ENCODE peak calls at places on chromosomes 5 and 9, in four cellular contexts. Z is effector memory CD4-positive, alpha-beta T cell; M is GM12864; H is breast epithelium. A is an unnamed sample.

GRCh38 chr5:73446631-73447233 is 1.8 kb downstream of the FOXD1 start:
- DNase-seq in Z (no peak), M (no peak), H (no peak), A (no peak)

GRCh38 chr9:136535070-136535469 is 10.8 kb downstream of the NOTCH1 start:
- DNase-seq in Z (no peak), M (no peak), H (no peak), A (no peak)

GRCh38 chr9:104906441-104907277 is 21.3 kb downstream of the ABCA1 start:
- DNase-seq in Z (no peak), M (no peak), H (peak; percentile 32), A (no peak)

GRCh38 chr9:135478858-135479468 is 619 bp upstream of the PPP1R26 start:
- DNase-seq in Z (no peak), M (no peak), H (peak; percentile 37), A (no peak)

GRCh38 chr5:42943931-42944631 is 96.0 kb downstream of the ANXA2R start:
- DNase-seq in Z (no peak), M (no peak), H (no peak), A (no peak)

GRCh38 chr5:67623078-67623477 is 426.5 kb upstream of the CD180 start:
- DNase-seq in Z (no peak), M (no peak), H (no peak), A (no peak)

GRCh38 chr5:178201927-178202235 is 2.5 kb upstream of the HNRNPAB start:
- DNase-seq in Z (no peak), M (no peak), H (peak; percentile 28), A (no peak)

GRCh38 chr5:53037141-53037859 is 48.1 kb downstream of the ITGA2 start:
- DNase-seq in Z (no peak), M (no peak), H (no peak), A (no peak)

GRCh38 chr9:111078391-111079038 is 40.2 kb upstream of the LPAR1 start:
- DNase-seq in Z (no peak), M (no peak), H (no peak), A (no peak)

GRCh38 chr5:166596043-166596442 is 1695.4 kb upstream of the WWC1 start:
- DNase-seq in Z (no peak), M (no peak), H (no peak), A (no peak)

GRCh38 chr9:137140151-137141012 is 1.4 kb downstream of the GRIN1 start:
- DNase-seq in Z (no peak), M (no peak), H (no peak), A (no peak)

GRCh38 chr5:149455889-149456409 is 76.9 kb upstream of the IL17B start:
- DNase-seq in Z (no peak), M (no peak), H (no peak), A (no peak)

GRCh38 chr5:176697929-176698520 is 50.7 kb downstream of the TSPAN17 start:
- DNase-seq in Z (no peak), M (no peak), H (no peak), A (no peak)

GRCh38 chr5:60178101-60178500 is 284.6 kb upstream of the PDE4D start:
- DNase-seq in Z (no peak), M (no peak), H (no peak), A (no peak)

GRCh38 chr5:143231973-143232812 is 171.3 kb downstream of the NR3C1 start:
- DNase-seq in Z (no peak), M (no peak), H (no peak), A (no peak)

GRCh38 chr5:143235423-143235822 is 168.1 kb downstream of the NR3C1 start:
- DNase-seq in Z (no peak), M (no peak), H (no peak), A (no peak)

GRCh38 chr5:143231426-143231825 is 172.1 kb downstream of the NR3C1 start:
- DNase-seq in Z (no peak), M (no peak), H (no peak), A (no peak)

GRCh38 chr5:143233020-143233419 is 170.5 kb downstream of the NR3C1 start:
- DNase-seq in Z (no peak), M (no peak), H (no peak), A (no peak)

DNA sequence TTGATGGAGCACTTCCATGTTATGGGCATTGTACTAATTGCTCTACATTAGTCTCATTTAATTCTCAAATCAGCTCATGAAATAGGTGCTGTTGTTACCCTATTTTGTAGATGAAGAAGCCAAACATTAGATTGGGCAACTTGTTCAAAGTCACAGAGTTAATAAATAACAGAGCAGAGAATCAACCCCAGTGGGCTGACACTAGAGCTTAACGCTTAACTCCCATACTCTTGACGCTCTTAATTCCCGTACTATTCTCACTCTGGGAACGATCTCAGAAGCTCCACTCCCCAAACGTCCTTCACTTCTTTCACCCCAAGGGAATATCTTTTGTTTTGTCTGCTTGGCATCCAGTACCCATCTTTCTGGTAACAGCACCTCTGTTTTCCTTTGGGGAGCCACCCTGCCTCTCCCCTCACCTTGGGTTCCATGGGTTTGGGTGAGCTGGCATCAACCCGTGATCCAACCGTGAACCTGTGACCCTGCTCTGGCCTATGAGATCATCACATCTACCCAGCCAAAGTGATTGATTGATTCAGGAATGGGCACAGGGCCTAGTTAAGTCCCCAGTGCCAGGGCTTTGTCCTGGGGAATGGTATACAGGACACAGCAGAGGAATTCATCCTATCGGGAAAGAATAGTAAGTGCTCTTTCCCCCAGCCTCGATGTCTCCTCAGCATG is 169.2 kb downstream of the NR3C1 start:
- DNase-seq in Z (no peak), M (no peak), H (no peak), A (no peak)
- H3K4me3 ChIP-seq in Z (no peak overlapping the region), M (no peak overlapping the region), H (no peak overlapping the region), A (no peak overlapping the region)

GRCh38 chr5:143119301-143119769 is 284.2 kb downstream of the NR3C1 start:
- DNase-seq in Z (no peak), M (peak; percentile 38), H (no peak), A (no peak)
- H3K4me3 ChIP-seq in Z (no peak overlapping the region), M (no peak overlapping the region), H (no peak overlapping the region), A (no peak overlapping the region)

GRCh38 chr5:32712463-32713395 is 1.6 kb downstream of the NPR3 start:
- DNase-seq in Z (no peak), M (no peak), H (no peak), A (no peak)
- H3K4me3 ChIP-seq in Z (no peak overlapping the region), M (no peak overlapping the region), H (peak overlapping the region; percentile 86), A (no peak overlapping the region)

GRCh38 chr5:2739360-2740050 is 12.0 kb downstream of the IRX2 start:
- DNase-seq in Z (no peak), M (no peak), H (peak; percentile 36), A (no peak)
- H3K4me3 ChIP-seq in Z (no peak overlapping the region), M (no peak overlapping the region), H (peak overlapping the region; percentile 80), A (no peak overlapping the region)

GRCh38 chr5:160198886-160199409 is 30.4 kb upstream of the FABP6 start:
- DNase-seq in Z (no peak), M (no peak), H (no peak), A (no peak)
- H3K4me3 ChIP-seq in Z (peak overlapping the region; percentile 52), M (peak overlapping the region; percentile 9), H (peak overlapping the region; percentile 69), A (no peak overlapping the region)

A was measured in CD8-positive, alpha-beta memory T cell.